ENCODE peak calls at places on chromosomes 4 and X, in eight cellular contexts. I, F, A, N, W, M, S and T are unnamed samples.

GRCh38 chr4:73852771-73853170 is 325 bp upstream of the PF4V1 start:
- DNase-seq in I (no peak), F (no peak), A (no peak), N (no peak), W (no peak), M (no peak), S (no peak), T (no peak)

GRCh38 chr4:4216668-4217067 is 10.1 kb downstream of the OTOP1 start:
- DNase-seq in I (no peak), F (peak; percentile 5), A (no peak), N (no peak), W (peak; percentile 20), M (no peak), S (no peak), T (no peak)

GRCh38 chr4:162061214-162061613 is 102.6 kb downstream of the FSTL5 start:
- DNase-seq in I (no peak), F (no peak), A (no peak), N (peak; percentile 5), W (no peak), M (no peak), S (no peak), T (no peak)

GRCh38 chrX:154321152-154321551 is 25.6 kb downstream of the TKTL1 start:
- DNase-seq in I (no peak), F (no peak), A (no peak), N (no peak), W (no peak), M (no peak), S (no peak), T (no peak)

GRCh38 chr4:115110191-115111166 is 2.9 kb downstream of the NDST4 start:
- DNase-seq in I (no peak), F (no peak), A (peak; percentile 19), N (no peak), W (no peak), M (no peak), S (no peak), T (no peak)

GRCh38 chrX:24145340-24146186 is 4.0 kb upstream of the ZFX start:
- DNase-seq in I (peak; percentile 27), F (no peak), A (peak; percentile 45), N (peak; percentile 76), W (peak; percentile 62), M (no peak), S (no peak), T (peak; percentile 53)

GRCh38 chrX:114611018-114611619 is 27.2 kb downstream of the HTR2C start:
- DNase-seq in I (no peak), F (peak; percentile 10), A (peak; percentile 51), N (peak; percentile 32), W (peak; percentile 36), M (no peak), S (no peak), T (no peak)

GRCh38 chr4:184649971-184650855 is 675 bp downstream of the PRIMPOL start:
- DNase-seq in I (no peak), F (no peak), A (peak; percentile 47), N (peak; percentile 29), W (peak; percentile 54), M (no peak), S (no peak), T (no peak)

GRCh38 chr4:38366997-38367396 is 297.0 kb upstream of the KLF3 start:
- DNase-seq in I (no peak), F (no peak), A (no peak), N (no peak), W (no peak), M (no peak), S (no peak), T (no peak)

GRCh38 chr4:27789768-27790167 is 929.1 kb downstream of the STIM2 start:
- DNase-seq in I (no peak), F (no peak), A (peak; percentile 8), N (no peak), W (peak; percentile 39), M (no peak), S (no peak), T (no peak)

GRCh38 chr4:103934178-103934789 is 214.5 kb upstream of the TACR3 start:
- DNase-seq in I (peak; percentile 3), F (peak; percentile 3), A (peak; percentile 55), N (peak; percentile 37), W (peak; percentile 49), M (no peak), S (no peak), T (peak; percentile 9)

GRCh38 chr4:135418353-135418752 is 1216.8 kb upstream of the PABPC4L start:
- DNase-seq in I (no peak), F (no peak), A (peak; percentile 24), N (peak; percentile 13), W (peak; percentile 19), M (no peak), S (no peak), T (no peak)

GRCh38 chr4:112381996-112382692 is 85.0 kb downstream of the ALPK1 start:
- DNase-seq in I (no peak), F (no peak), A (no peak), N (no peak), W (no peak), M (no peak), S (no peak), T (no peak)

GRCh38 chrX:116239944-116240391 is 69.4 kb downstream of the AGTR2 start:
- DNase-seq in I (no peak), F (no peak), A (peak; percentile 55), N (no peak), W (no peak), M (no peak), S (no peak), T (no peak)

DNA sequence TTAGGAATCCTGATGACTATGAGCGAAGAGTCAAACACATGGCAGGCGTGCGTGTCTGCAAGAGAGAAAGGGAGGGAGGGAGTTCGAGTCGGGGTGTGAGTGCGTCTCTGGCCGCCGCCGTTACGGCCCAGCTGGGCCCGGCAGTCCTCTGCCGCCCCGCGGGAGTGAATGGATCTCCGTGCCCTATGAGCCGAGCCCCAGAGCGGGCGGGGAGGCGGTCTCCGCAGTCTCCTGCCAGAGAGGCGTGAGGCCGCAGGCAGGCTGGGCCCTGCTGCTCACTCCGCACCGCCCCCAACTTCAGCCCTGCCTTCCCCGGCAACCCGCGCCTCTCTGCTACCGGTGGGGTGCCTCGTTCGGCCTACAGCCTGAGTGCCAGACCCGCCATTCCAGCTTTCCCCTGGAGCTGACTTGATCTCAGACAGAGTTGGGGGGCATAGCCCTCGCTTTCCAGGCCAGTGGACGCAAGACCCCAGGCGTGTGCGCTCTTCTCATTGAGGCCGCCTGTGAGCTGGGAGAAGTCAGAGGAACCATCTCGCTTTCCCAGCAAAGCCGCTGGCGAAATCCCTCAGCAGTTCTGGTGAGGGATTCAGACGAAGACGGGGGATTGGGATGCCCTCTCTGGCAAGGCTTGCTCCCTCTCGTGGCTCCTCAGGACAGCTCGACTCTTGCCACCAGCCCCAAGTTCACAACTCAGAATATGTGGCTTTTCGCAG is 1.4 kb downstream of the SLC16A2 start:
- DNase-seq in I (peak; percentile 14), F (peak; percentile 27), A (peak; percentile 59), N (no peak), W (peak; percentile 59), M (peak; percentile 15), S (peak; percentile 64), T (no peak)
- TF ChIP-seq CTCF in I (peak; percentile 30), F (peak; percentile 18), A (no peak), N (no peak), W (peak; percentile 51), M (no peak), S (peak; percentile 31), T (peak; percentile 29)

GRCh38 chrX:138034136-138034535 is 468.2 kb downstream of the ZIC3 start:
- DNase-seq in I (no peak), F (no peak), A (no peak), N (peak; percentile 4), W (no peak), M (no peak), S (no peak), T (no peak)
- TF ChIP-seq CTCF in I (no peak), F (no peak), A (no peak), N (no peak), W (no peak), M (no peak), S (peak; percentile 26), T (no peak)

GRCh38 chr4:53702334-53703266 is 111.3 kb upstream of the LNX1 start:
- DNase-seq in I (no peak), F (peak; percentile 54), A (peak; percentile 86), N (peak; percentile 70), W (peak; percentile 52), M (no peak), S (peak; percentile 89), T (no peak)
- TF ChIP-seq CTCF in I (peak; percentile 18), F (peak; percentile 10), A (no peak), N (no peak), W (peak; percentile 31), M (no peak), S (peak; percentile 38), T (peak; percentile 20)

GRCh38 chrX:15834051-15834450 is 20.6 kb downstream of the AP1S2 start:
- DNase-seq in I (no peak), F (no peak), A (no peak), N (no peak), W (no peak), M (no peak), S (no peak), T (no peak)

GRCh38 chrX:15834827-15835595 is 19.6 kb downstream of the AP1S2 start:
- DNase-seq in I (no peak), F (no peak), A (no peak), N (no peak), W (no peak), M (no peak), S (no peak), T (no peak)

GRCh38 chrX:15843960-15844359 is 10.7 kb downstream of the AP1S2 start:
- DNase-seq in I (no peak), F (no peak), A (no peak), N (no peak), W (no peak), M (no peak), S (no peak), T (no peak)

GRCh38 chrX:15838017-15838416 is 16.6 kb downstream of the AP1S2 start:
- DNase-seq in I (no peak), F (no peak), A (no peak), N (peak; percentile 10), W (no peak), M (no peak), S (no peak), T (no peak)
- TF ChIP-seq CTCF in I (peak; percentile 27), F (no peak), A (no peak), N (no peak), W (peak; percentile 47), M (peak; percentile 17), S (peak; percentile 8), T (peak; percentile 26)

DNA sequence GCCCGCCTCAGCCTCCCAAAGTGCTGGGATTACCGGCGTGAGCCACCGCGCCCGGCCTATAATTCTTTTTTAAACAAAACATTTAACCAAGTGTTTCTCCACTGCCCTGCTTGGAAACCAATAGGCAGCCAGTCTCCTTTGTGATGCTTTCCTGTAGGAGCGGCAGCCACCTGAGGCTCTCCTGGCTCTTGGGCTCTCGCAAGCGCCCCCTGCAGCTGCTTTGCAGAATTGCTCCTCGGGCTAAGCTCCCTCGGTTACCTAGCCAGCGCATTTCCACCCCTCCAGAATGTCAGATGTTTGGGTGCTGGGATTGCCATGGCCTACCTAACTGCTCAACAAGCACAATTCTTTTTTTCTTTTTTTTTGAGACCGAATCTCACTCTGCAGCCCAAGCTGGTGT is 7.7 kb downstream of the S100P start:
- DNase-seq in I (no peak), F (no peak), A (no peak), N (peak; percentile 32), W (no peak), M (peak; percentile 28), S (no peak), T (no peak)
- TF ChIP-seq CTCF in I (peak; percentile 33), F (peak; percentile 15), A (no peak), N (no peak), W (peak; percentile 65), M (peak; percentile 39), S (peak; percentile 24), T (peak; percentile 32)

GRCh38 chrX:41441934-41442823 is 5.0 kb upstream of the NYX start:
- DNase-seq in I (peak; percentile 50), F (peak; percentile 76), A (peak; percentile 93), N (peak; percentile 94), W (peak; percentile 71), M (peak; percentile 81), S (peak; percentile 81), T (no peak)
- TF ChIP-seq CTCF in I (peak; percentile 32), F (peak; percentile 36), A (peak; percentile 39), N (peak; percentile 71), W (peak; percentile 78), M (peak; percentile 52), S (peak; percentile 74), T (peak; percentile 51)